ENCODE peak calls at places on chromosomes 11 and 22, in seven cellular contexts. T is right lobe of liver, S is GM23338, N is cardiac muscle cell, E is lung, B is kidney, D is uterus. L is an unnamed sample. For H3K36me3, the result is how much of the 10 kb centered on the place peaks cover.

GRCh38 chr11:6357222-6357621 is 33.1 kb upstream of the SMPD1 start:
- DNase-seq in B (no peak), T (no peak), D (peak), S (no peak), E (peak), N (no peak), L (peak)

GRCh38 chr22:19909350-19910179 is 32.0 kb upstream of the COMT start:
- DNase-seq in B (peak), T (peak), N (peak), E (peak), S (peak), D (peak), L (peak)

GRCh38 chr11:64753019-64753379 is 6.8 kb downstream of the PYGM start:
- DNase-seq in T (no peak), N (no peak), S (no peak), D (no peak), E (no peak), B (peak), L (no peak)

GRCh38 chr22:42433754-42434153 is 1.6 kb upstream of the NFAM1 start:
- DNase-seq in B (no peak), S (no peak), E (no peak), T (no peak), D (no peak), N (no peak), L (no peak)

GRCh38 chr11:67024410-67024809 is 1.5 kb downstream of the SYT12 start:
- DNase-seq in D (no peak), B (no peak), S (no peak), T (no peak), E (no peak), N (no peak), L (no peak)

GRCh38 chr11:45771942-45772522 is 32.9 kb upstream of the SLC35C1 start:
- DNase-seq in T (peak), E (peak), B (peak), N (peak), S (peak), D (peak), L (peak)

GRCh38 chr22:50532824-50533344 is 3.1 kb upstream of the TYMP start:
- DNase-seq in T (peak), S (no peak), B (peak), D (no peak), N (no peak), E (no peak), L (no peak)

GRCh38 chr11:34174411-34175041 is 69.1 kb downstream of the NAT10 start:
- DNase-seq in D (peak), N (peak), S (peak), T (peak), B (peak), E (peak), L (peak)

GRCh38 chr22:36739185-36739584 is 35.6 kb upstream of the CACNG2 start:
- DNase-seq in N (no peak), T (no peak), D (no peak), E (no peak), B (no peak), S (no peak), L (no peak)

GRCh38 chr11:132200303-132200936 is 830.0 kb downstream of the NTM start:
- DNase-seq in B (no peak), T (no peak), D (no peak), N (no peak), S (no peak), E (no peak), L (no peak)

GRCh38 chr22:26168934-26169311 is 339 bp upstream of the SEZ6L start:
- DNase-seq in D (no peak), E (no peak), S (no peak), N (no peak), B (no peak), T (no peak), L (no peak)

GRCh38 chr11:28677719-28678118 is 569.5 kb downstream of the METTL15 start:
- DNase-seq in E (no peak), N (no peak), D (no peak), B (no peak), T (no peak), S (no peak), L (no peak)

GRCh38 chr11:134572741-134573675 is 161.0 kb upstream of the B3GAT1 start:
- DNase-seq in S (no peak), D (no peak), B (no peak), T (no peak), E (peak), N (no peak), L (peak)

GRCh38 chr22:19941365-19942070 is at the start of the genes COMT and TXNRD2:
- DNase-seq in T (peak), B (peak), D (peak), N (peak), E (peak), S (peak), L (no peak)

GRCh38 chr11:69456712-69457111 is 24.8 kb upstream of the LINC01488 start:
- DNase-seq in E (no peak), N (no peak), B (peak), D (no peak), T (peak), S (no peak), L (no peak)
- H3K4me3 ChIP-seq in E (no peak), N (no peak), B (no peak), D (no peak), T (no peak), S (no peak), L (no peak)

GRCh38 chr11:47241740-47242400 is 6.7 kb downstream of the ACP2 start:
- DNase-seq in S (no peak), N (no peak), D (no peak), B (no peak), T (no peak), E (no peak), L (no peak)
- H3K36me3 ChIP-seq in S (under half), N (half or more), D (under half), B (under half), T (under half), E (under half), L (half or more)

DNA sequence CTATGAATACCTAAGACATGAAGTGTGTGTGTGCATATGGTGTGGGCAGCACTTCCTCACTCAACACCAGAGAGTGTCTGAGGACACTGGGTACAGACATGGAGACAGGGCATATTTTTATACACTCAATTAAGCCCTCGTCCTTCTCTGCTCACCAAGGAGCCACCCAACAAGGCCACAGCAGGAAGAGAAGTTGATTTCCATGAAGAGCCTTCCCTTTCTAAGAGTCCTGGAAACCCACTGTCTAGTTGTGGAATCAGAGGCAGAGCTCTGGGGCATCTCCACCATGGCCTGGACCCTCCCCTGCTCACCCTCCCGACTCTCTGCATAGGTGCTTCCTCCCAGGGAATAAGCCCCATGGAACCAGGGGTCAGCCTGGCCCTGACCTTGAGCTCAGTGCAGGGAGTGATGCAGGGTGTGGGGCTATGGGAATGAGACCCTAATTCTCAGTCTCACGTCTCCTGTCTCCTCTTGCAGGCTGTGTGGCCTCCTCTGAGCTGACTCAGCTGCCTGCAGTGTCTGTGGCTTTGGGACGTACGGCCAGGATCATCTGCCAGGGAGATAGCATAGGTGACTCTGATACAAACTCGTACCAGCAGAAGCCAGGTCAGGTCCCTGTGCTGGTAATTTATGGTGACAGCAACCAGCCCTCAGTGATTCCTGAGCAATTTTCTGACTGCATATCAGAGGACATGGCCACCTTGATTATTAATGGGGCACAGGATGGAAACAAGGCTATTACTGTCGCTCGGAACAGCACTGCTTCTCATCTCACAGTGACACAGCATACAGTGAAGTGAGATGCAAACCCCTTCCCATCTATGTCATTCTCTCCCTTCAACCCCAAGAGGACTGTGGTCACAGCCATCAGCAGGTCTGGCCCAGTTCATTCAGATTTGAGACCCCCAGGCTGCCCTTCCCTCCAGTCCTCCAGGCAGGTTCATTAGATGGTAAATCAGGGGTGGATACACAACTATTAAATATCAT is 14.6 kb upstream of the IGLL5 start:
- DNase-seq in B (no peak), D (no peak), T (no peak), S (no peak), E (no peak), N (no peak), L (no peak)
- H3K4me3 ChIP-seq in B (no peak), D (no peak), T (no peak), S (no peak), E (no peak), N (no peak), L (no peak)

DNA sequence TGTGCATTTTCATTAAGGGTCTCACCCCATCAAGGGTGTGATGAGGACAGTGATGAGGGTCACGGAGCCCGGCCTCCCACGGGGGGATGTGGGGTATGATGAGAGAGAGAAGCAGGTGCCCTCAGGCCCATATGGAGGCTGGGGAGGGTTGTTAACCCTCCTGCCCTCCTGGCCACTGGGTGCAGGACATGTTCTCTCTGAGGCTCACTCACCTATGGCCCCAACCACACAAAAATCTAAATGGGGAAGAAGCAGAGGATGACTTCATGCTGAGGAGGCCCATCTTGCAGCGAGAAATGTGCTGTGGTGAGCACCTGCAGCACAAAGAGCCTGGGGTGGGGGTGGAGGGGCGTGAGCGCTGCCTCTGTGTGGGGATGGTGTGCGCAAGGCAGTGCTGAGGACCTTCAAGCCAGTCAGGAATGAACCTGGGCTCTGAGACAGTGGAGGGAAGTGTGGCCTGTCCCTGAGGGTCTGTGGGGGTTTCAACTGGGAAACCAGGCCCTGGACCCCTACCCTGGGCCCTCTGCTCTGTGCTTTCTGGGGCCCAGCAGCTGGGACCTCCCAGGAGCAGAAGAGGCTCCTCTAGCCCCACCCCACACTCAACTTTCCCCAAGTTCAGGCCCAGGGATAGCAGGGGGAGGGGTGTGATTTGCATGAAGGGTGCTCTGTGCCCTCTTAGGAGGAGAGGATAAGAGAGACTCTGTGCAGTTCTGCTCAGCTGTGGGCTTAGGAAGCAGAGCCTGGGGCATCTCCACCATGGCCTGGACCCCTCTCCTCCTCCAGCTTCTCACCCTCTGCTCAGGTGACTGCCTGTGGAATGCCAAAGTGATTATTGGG is 43.0 kb upstream of the TOP3B start:
- DNase-seq in N (no peak), D (no peak), S (no peak), T (no peak), E (no peak), B (no peak), L (no peak)
- H3K36me3 ChIP-seq in N (under half), D (under half), S (under half), T (under half), E (under half), B (under half), L (under half)

GRCh38 chr11:61795459-61795858 is 2.7 kb downstream of the FEN1 start:
- DNase-seq in T (peak), N (no peak), E (no peak), B (no peak), D (no peak), S (no peak), L (no peak)

GRCh38 chr11:61793829-61794204 is 1.1 kb downstream of the FEN1 start:
- DNase-seq in S (no peak), T (no peak), E (no peak), D (no peak), B (no peak), N (no peak), L (no peak)

GRCh38 chr11:61796127-61796526 is 3.4 kb downstream of the FEN1 start:
- DNase-seq in D (no peak), N (no peak), B (no peak), S (no peak), E (no peak), T (peak), L (no peak)

GRCh38 chr11:61793084-61793828 is 545 bp downstream of the FEN1 start:
- DNase-seq in E (no peak), S (peak), T (no peak), B (no peak), D (no peak), N (no peak), L (no peak)

DNA sequence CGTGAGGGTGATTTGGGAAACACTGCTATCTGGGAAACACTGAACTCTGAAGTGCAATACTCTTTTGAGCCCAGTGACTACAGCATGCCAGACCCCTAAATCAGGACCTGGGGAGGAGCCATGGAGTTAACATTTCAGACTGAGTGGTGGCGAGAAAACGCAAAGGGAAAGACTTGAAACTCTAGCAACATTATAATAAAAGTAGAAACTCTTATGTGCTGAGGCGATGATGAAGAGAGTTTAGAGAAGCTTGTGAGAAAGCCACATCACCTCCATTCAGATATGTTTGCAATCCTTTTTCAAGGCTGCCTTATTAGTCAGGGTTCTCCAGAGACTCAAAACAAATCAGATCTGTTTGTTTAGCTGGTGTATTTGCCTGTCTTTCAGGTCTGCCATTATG is 1.9 kb downstream of the FEN1 start:
- DNase-seq in D (no peak), E (no peak), B (no peak), S (no peak), N (no peak), T (no peak), L (no peak)
- H3K4me3 ChIP-seq in D (no peak), E (no peak), B (no peak), S (no peak), N (no peak), T (no peak), L (no peak)

L was measured in right atrium auricular region.